ENCODE peak calls at places on chromosomes 4 and X, in nine cellular contexts. X, R, H, C, Q, P, M, A and F are unnamed samples.

GRCh38 chr4:47251363-47252135 is 212.0 kb downstream of the COMMD8 start:
- DNase-seq in X (no peak), R (no peak), H (no peak), C (no peak), Q (no peak), P (no peak), M (no peak), A (no peak), F (no peak)

GRCh38 chr4:169416997-169417396 is 146.2 kb upstream of the SH3RF1 start:
- DNase-seq in X (no peak), R (no peak), H (no peak), C (no peak), Q (no peak), P (no peak), M (no peak), A (no peak), F (no peak)

GRCh38 chrX:42017971-42018370 is 94.6 kb upstream of the CASK start:
- DNase-seq in X (no peak), R (no peak), H (no peak), C (no peak), Q (no peak), P (no peak), M (no peak), A (no peak), F (no peak)

GRCh38 chrX:16882188-16882587 is 12.0 kb upstream of the RBBP7 start:
- DNase-seq in X (peak), R (no peak), H (no peak), C (peak), Q (no peak), P (no peak), M (no peak), A (peak), F (no peak)

GRCh38 chr4:123232439-123232838 is 164.2 kb upstream of the SPRY1 start:
- DNase-seq in X (peak), R (no peak), H (no peak), C (no peak), Q (no peak), P (no peak), M (peak), A (peak), F (peak)

GRCh38 chr4:38371391-38371851 is 292.6 kb upstream of the KLF3 start:
- DNase-seq in X (peak), R (no peak), H (no peak), C (no peak), Q (no peak), P (no peak), M (peak), A (peak), F (peak)

GRCh38 chrX:119895843-119896326 is at the start of gene AKAP14:
- DNase-seq in X (peak), R (no peak), H (no peak), C (no peak), Q (no peak), P (no peak), M (no peak), A (peak), F (no peak)

GRCh38 chr4:138114434-138114833 is 127.7 kb downstream of the SLC7A11 start:
- DNase-seq in X (peak), R (no peak), H (no peak), C (no peak), Q (no peak), P (no peak), M (no peak), A (peak), F (no peak)

GRCh38 chr4:186693159-186693815 is 30.4 kb downstream of the FAT1 start:
- DNase-seq in X (peak), R (no peak), H (peak), C (no peak), Q (no peak), P (no peak), M (peak), A (peak), F (peak)

GRCh38 chr4:138978028-138978585 is 37.5 kb upstream of the NOCT start:
- DNase-seq in X (no peak), R (no peak), H (no peak), C (no peak), Q (no peak), P (no peak), M (no peak), A (no peak), F (no peak)

GRCh38 chr4:186891859-186892486 is 168.3 kb upstream of the FAT1 start:
- DNase-seq in X (no peak), R (no peak), H (no peak), C (no peak), Q (no peak), P (no peak), M (no peak), A (no peak), F (no peak)

GRCh38 chr4:70240192-70240591 is 2.2 kb upstream of the CSN3 start:
- DNase-seq in X (peak), R (no peak), H (no peak), C (no peak), Q (no peak), P (no peak), M (no peak), A (peak), F (no peak)

GRCh38 chr4:175986-176385 is 51.7 kb downstream of the ZNF718 start:
- DNase-seq in X (no peak), R (no peak), H (no peak), C (no peak), Q (no peak), P (no peak), M (no peak), A (no peak), F (no peak)

GRCh38 chr4:185305979-185306442 is 89.7 kb downstream of the LRP2BP start:
- DNase-seq in X (peak), R (no peak), H (no peak), C (no peak), Q (peak), P (no peak), M (peak), A (peak), F (peak)

GRCh38 chr4:18202510-18202909 is 181.0 kb upstream of the LCORL start:
- DNase-seq in X (no peak), R (no peak), H (no peak), C (no peak), Q (no peak), P (no peak), M (no peak), A (no peak), F (no peak)

GRCh38 chrX:46216406-46216805 is 328.8 kb downstream of the ZNF674 start:
- DNase-seq in X (no peak), R (no peak), H (no peak), C (no peak), Q (no peak), P (no peak), M (no peak), A (no peak), F (no peak)

GRCh38 chr4:184814686-184815045 is 11.1 kb downstream of the ACSL1 start:
- DNase-seq in X (no peak), R (no peak), H (no peak), C (no peak), Q (no peak), P (no peak), M (no peak), A (no peak), F (peak)

GRCh38 chr4:176539091-176539784 is 219.5 kb downstream of the SPCS3 start:
- DNase-seq in X (no peak), R (no peak), H (no peak), C (no peak), Q (no peak), P (no peak), M (no peak), A (no peak), F (no peak)

GRCh38 chr4:71765837-71766236 is 18.0 kb downstream of the GC start:
- DNase-seq in X (no peak), R (no peak), H (no peak), C (no peak), Q (no peak), P (no peak), M (no peak), A (no peak), F (no peak)

GRCh38 chr4:139278450-139278849 is 1.6 kb downstream of the MGARP start:
- DNase-seq in X (peak), R (no peak), H (no peak), C (no peak), Q (no peak), P (no peak), M (no peak), A (no peak), F (no peak)

GRCh38 chr4:112203593-112203992 is 28.0 kb upstream of the AP1AR start:
- DNase-seq in X (no peak), R (no peak), H (no peak), C (no peak), Q (no peak), P (no peak), M (no peak), A (no peak), F (no peak)

GRCh38 chr4:119271361-119272085 is 50.4 kb downstream of the FABP2 start:
- DNase-seq in X (no peak), R (no peak), H (no peak), C (no peak), Q (no peak), P (no peak), M (no peak), A (no peak), F (no peak)

GRCh38 chr4:21192367-21192766 is 492.1 kb downstream of the PACRGL start:
- DNase-seq in X (no peak), R (no peak), H (no peak), C (no peak), Q (no peak), P (no peak), M (no peak), A (no peak), F (no peak)

GRCh38 chrX:121479406-121479805 is 432.0 kb downstream of the GLUD2 start:
- DNase-seq in X (peak), R (no peak), H (no peak), C (no peak), Q (no peak), P (no peak), M (no peak), A (peak), F (no peak)

GRCh38 chrX:68018248-68019203 is 414.8 kb downstream of the OPHN1 start:
- DNase-seq in X (peak), R (no peak), H (no peak), C (no peak), Q (peak), P (no peak), M (peak), A (peak), F (peak)

GRCh38 chr4:23890369-23891063 is 669 bp upstream of the PPARGC1A start:
- DNase-seq in X (peak), R (no peak), H (no peak), C (no peak), Q (no peak), P (no peak), M (no peak), A (peak), F (no peak)

GRCh38 chr4:61427818-61428495 is 227.8 kb downstream of the ADGRL3 start:
- DNase-seq in X (no peak), R (no peak), H (no peak), C (no peak), Q (no peak), P (no peak), M (no peak), A (no peak), F (no peak)

GRCh38 chr4:159446266-159446976 is 343.5 kb downstream of the RAPGEF2 start:
- DNase-seq in X (peak), R (no peak), H (peak), C (peak), Q (no peak), P (no peak), M (peak), A (peak), F (peak)

GRCh38 chrX:102599950-102600579 is 750 bp downstream of the ARMCX5 start:
- DNase-seq in X (peak), R (no peak), H (no peak), C (no peak), Q (peak), P (no peak), M (peak), A (peak), F (peak)

GRCh38 chrX:123184199-123184857 is at the start of gene GRIA3:
- DNase-seq in X (no peak), R (no peak), H (peak), C (no peak), Q (no peak), P (no peak), M (peak), A (no peak), F (peak)

GRCh38 chr4:123651127-123651526 is 254.5 kb downstream of the SPRY1 start:
- DNase-seq in X (no peak), R (no peak), H (no peak), C (no peak), Q (no peak), P (no peak), M (peak), A (peak), F (peak)

GRCh38 chrX:150513564-150513963 is 54.9 kb upstream of the MTM1 start:
- DNase-seq in X (no peak), R (no peak), H (no peak), C (no peak), Q (no peak), P (no peak), M (no peak), A (no peak), F (no peak)

GRCh38 chr4:152707632-152708031 is 27.8 kb upstream of the TMEM154 start:
- DNase-seq in X (no peak), R (no peak), H (no peak), C (no peak), Q (no peak), P (no peak), M (no peak), A (no peak), F (no peak)

GRCh38 chrX:120536056-120536455 is 24.7 kb downstream of the CUL4B start:
- DNase-seq in X (no peak), R (no peak), H (no peak), C (no peak), Q (no peak), P (no peak), M (no peak), A (no peak), F (no peak)